ENCODE peak calls at places on chromosomes 7 and 10, in nine cellular contexts. L, W, Y, N, B, D, K, G and T are unnamed samples.

GRCh38 chr10:17882557-17882956 is 69.2 kb upstream of the SLC39A12 start:
- DNase-seq in L (no peak), W (no peak), Y (no peak), N (no peak), B (no peak), D (no peak), K (peak; percentile 71), G (no peak), T (peak; percentile 29)

GRCh38 chr10:78584666-78585065 is 484.1 kb upstream of the ZMIZ1 start:
- DNase-seq in L (no peak), W (no peak), Y (no peak), N (no peak), B (no peak), D (no peak), K (no peak), G (no peak), T (no peak)

GRCh38 chr7:3120513-3120912 is 76.8 kb upstream of the CARD11 start:
- DNase-seq in L (no peak), W (no peak), Y (no peak), N (peak; percentile 3), B (no peak), D (no peak), K (no peak), G (no peak), T (no peak)

GRCh38 chr10:94546616-94547175 is 1.1 kb downstream of the HELLS start:
- DNase-seq in L (peak; percentile 12), W (no peak), Y (no peak), N (no peak), B (no peak), D (no peak), K (peak; percentile 14), G (no peak), T (peak; percentile 15)

GRCh38 chr10:124993345-124993708 is 51.4 kb downstream of the ZRANB1 start:
- DNase-seq in L (no peak), W (no peak), Y (no peak), N (no peak), B (no peak), D (no peak), K (no peak), G (no peak), T (no peak)

GRCh38 chr10:47413531-47414226 is 29.6 kb upstream of the ZNF488 start:
- DNase-seq in L (no peak), W (no peak), Y (no peak), N (no peak), B (no peak), D (no peak), K (no peak), G (no peak), T (no peak)

GRCh38 chr10:66180651-66181318 is 745.1 kb upstream of the LRRTM3 start:
- DNase-seq in L (peak; percentile 52), W (peak; percentile 22), Y (no peak), N (peak; percentile 50), B (no peak), D (no peak), K (peak; percentile 66), G (peak; percentile 9), T (peak; percentile 78)

GRCh38 chr7:89607797-89608196 is 546.5 kb upstream of the STEAP1 start:
- DNase-seq in L (no peak), W (no peak), Y (no peak), N (peak; percentile 77), B (no peak), D (no peak), K (no peak), G (no peak), T (peak; percentile 28)

GRCh38 chr10:100866010-100866409 is 46.8 kb upstream of the SLF2 start:
- DNase-seq in L (no peak), W (no peak), Y (no peak), N (no peak), B (no peak), D (no peak), K (no peak), G (no peak), T (no peak)

GRCh38 chr7:103735377-103735776 is 254.1 kb downstream of the RELN start:
- DNase-seq in L (peak; percentile 84), W (no peak), Y (no peak), N (no peak), B (no peak), D (no peak), K (peak; percentile 55), G (no peak), T (peak; percentile 79)

GRCh38 chr10:22849077-22849810 is 78.6 kb upstream of the ARMC3 start:
- DNase-seq in L (no peak), W (no peak), Y (peak; percentile 57), N (no peak), B (peak; percentile 93), D (no peak), K (peak; percentile 53), G (peak; percentile 84), T (no peak)

GRCh38 chr7:81618400-81619014 is 151.3 kb downstream of the HGF start:
- DNase-seq in L (peak; percentile 98), W (no peak), Y (no peak), N (no peak), B (no peak), D (no peak), K (peak; percentile 92), G (no peak), T (peak; percentile 73)

GRCh38 chr10:46234026-46234425 is 52.8 kb upstream of the ANTXRL start:
- DNase-seq in L (no peak), W (no peak), Y (no peak), N (no peak), B (no peak), D (no peak), K (no peak), G (no peak), T (no peak)

GRCh38 chr7:142882338-142882678 is 3.2 kb downstream of the TRPV6 start:
- DNase-seq in L (no peak), W (no peak), Y (no peak), N (no peak), B (no peak), D (no peak), K (no peak), G (no peak), T (no peak)

GRCh38 chr7:130242198-130243014 is 24.3 kb upstream of the CPA2 start:
- DNase-seq in L (peak; percentile 82), W (peak; percentile 68), Y (peak; percentile 49), N (peak; percentile 63), B (peak; percentile 71), D (peak; percentile 37), K (peak; percentile 48), G (peak; percentile 84), T (peak; percentile 81)

GRCh38 chr7:43727494-43727893 is 1.8 kb downstream of the COA1 start:
- DNase-seq in L (no peak), W (no peak), Y (no peak), N (no peak), B (no peak), D (no peak), K (no peak), G (no peak), T (no peak)

GRCh38 chr7:83413425-83413824 is 235.5 kb downstream of the SEMA3E start:
- DNase-seq in L (peak; percentile 23), W (no peak), Y (no peak), N (no peak), B (no peak), D (no peak), K (peak; percentile 6), G (no peak), T (peak; percentile 48)

GRCh38 chr7:73606801-73607691 is 17.3 kb downstream of the MLXIPL start:
- DNase-seq in L (peak; percentile 10), W (peak; percentile 25), Y (peak; percentile 57), N (peak; percentile 76), B (peak; percentile 54), D (peak; percentile 38), K (peak; percentile 25), G (peak; percentile 62), T (peak; percentile 74)

GRCh38 chr10:103759100-103759781 is 96.1 kb downstream of the SH3PXD2A start:
- DNase-seq in L (peak; percentile 91), W (no peak), Y (no peak), N (peak; percentile 26), B (no peak), D (no peak), K (peak; percentile 81), G (no peak), T (peak; percentile 87)

GRCh38 chr10:49662169-49662830 is 17.2 kb upstream of the C10orf53 start:
- DNase-seq in L (no peak), W (no peak), Y (peak; percentile 25), N (no peak), B (no peak), D (no peak), K (no peak), G (no peak), T (no peak)

GRCh38 chr7:101614939-101615302 is 14.2 kb downstream of the MYL10 start:
- DNase-seq in L (no peak), W (no peak), Y (no peak), N (no peak), B (no peak), D (no peak), K (no peak), G (no peak), T (no peak)

GRCh38 chr10:113360870-113361269 is 192.0 kb upstream of the HABP2 start:
- DNase-seq in L (no peak), W (no peak), Y (no peak), N (no peak), B (no peak), D (no peak), K (no peak), G (no peak), T (no peak)

GRCh38 chr10:88689366-88689765 is 16.7 kb upstream of the LIPK start:
- DNase-seq in L (no peak), W (no peak), Y (no peak), N (no peak), B (no peak), D (no peak), K (no peak), G (no peak), T (no peak)

GRCh38 chr7:151849879-151850260 is 27.0 kb downstream of the PRKAG2 start:
- DNase-seq in L (no peak), W (no peak), Y (no peak), N (no peak), B (no peak), D (no peak), K (no peak), G (no peak), T (no peak)

GRCh38 chr7:1466524-1467271 is 7.4 kb upstream of the MICALL2 start:
- DNase-seq in L (peak; percentile 41), W (no peak), Y (peak; percentile 70), N (no peak), B (peak; percentile 89), D (no peak), K (peak; percentile 74), G (peak; percentile 59), T (peak; percentile 79)

GRCh38 chr10:68212721-68213352 is 19.1 kb downstream of the ATOH7 start:
- DNase-seq in L (peak; percentile 67), W (peak; percentile 1), Y (no peak), N (peak; percentile 20), B (no peak), D (no peak), K (peak; percentile 41), G (no peak), T (peak; percentile 64)

GRCh38 chr7:95921543-95921942 is 149.2 kb downstream of the DYNC1I1 start:
- DNase-seq in L (no peak), W (no peak), Y (no peak), N (no peak), B (no peak), D (no peak), K (no peak), G (no peak), T (peak; percentile 44)

GRCh38 chr7:12398186-12398585 is 5.5 kb downstream of the VWDE start:
- DNase-seq in L (no peak), W (no peak), Y (no peak), N (no peak), B (no peak), D (no peak), K (no peak), G (no peak), T (peak; percentile 7)

GRCh38 chr7:42661312-42661711 is 250.6 kb downstream of the C7orf25 start:
- DNase-seq in L (no peak), W (no peak), Y (no peak), N (no peak), B (no peak), D (no peak), K (peak; percentile 72), G (no peak), T (peak; percentile 91)

GRCh38 chr10:44569193-44570091 is 184.5 kb upstream of the CXCL12 start:
- DNase-seq in L (peak; percentile 89), W (no peak), Y (peak; percentile 28), N (no peak), B (peak; percentile 64), D (no peak), K (peak; percentile 87), G (no peak), T (no peak)

GRCh38 chr7:12267542-12267941 is 56.4 kb downstream of the TMEM106B start:
- DNase-seq in L (no peak), W (no peak), Y (no peak), N (no peak), B (no peak), D (no peak), K (no peak), G (no peak), T (no peak)